ENCODE peak calls at places on chromosomes 6 and 20, in four cellular contexts. V is WTC11, J is K562, C is HepG2. Q is an unnamed sample.

GRCh38 chr6:74166849-74167248 is 470.8 kb downstream of the CD109 start:
- DNase-seq in V (no peak), J (no peak), C (no peak), Q (no peak)

GRCh38 chr20:25071722-25072121 is 10.2 kb downstream of the VSX1 start:
- DNase-seq in V (peak), J (no peak), C (peak), Q (no peak)

GRCh38 chr6:42742116-42742894 is 3.6 kb downstream of the TBCC start:
- DNase-seq in V (no peak), J (no peak), C (no peak), Q (no peak)

GRCh38 chr6:67210450-67210849 is 1424.6 kb upstream of the ADGRB3 start:
- DNase-seq in V (no peak), J (no peak), C (no peak), Q (no peak)

GRCh38 chr6:112195166-112195565 is 59.2 kb downstream of the LAMA4 start:
- DNase-seq in V (no peak), J (no peak), C (no peak), Q (no peak)

GRCh38 chr6:3592371-3592941 is 135.6 kb upstream of the SLC22A23 start:
- DNase-seq in V (no peak), J (peak), C (peak), Q (peak)

GRCh38 chr20:48586728-48587127 is 241.1 kb downstream of the PREX1 start:
- DNase-seq in V (no peak), J (no peak), C (no peak), Q (no peak)

GRCh38 chr6:49541936-49542335 is 8.5 kb upstream of the C6orf141 start:
- DNase-seq in V (no peak), J (no peak), C (no peak), Q (no peak)

GRCh38 chr6:34791164-34791841 is 580 bp upstream of the BLTP3A start:
- DNase-seq in V (peak), J (peak), C (peak), Q (no peak)

GRCh38 chr20:14521436-14521835 is 184.0 kb upstream of the FLRT3 start:
- DNase-seq in V (no peak), J (no peak), C (no peak), Q (no peak)

GRCh38 chr6:159595173-159595572 is 97.9 kb downstream of the SOD2 start:
- DNase-seq in V (no peak), J (no peak), C (no peak), Q (no peak)

GRCh38 chr6:84220809-84221409 is 6.5 kb downstream of the CEP162 start:
- DNase-seq in V (no peak), J (peak), C (no peak), Q (no peak)

GRCh38 chr20:10282930-10283556 is 64.4 kb downstream of the SNAP25 start:
- DNase-seq in V (no peak), J (no peak), C (no peak), Q (no peak)

GRCh38 chr6:160170018-160170680 is 48.5 kb downstream of the SLC22A1 start:
- DNase-seq in V (no peak), J (no peak), C (no peak), Q (no peak)

GRCh38 chr20:38840053-38840893 is 34.8 kb downstream of the PPP1R16B start:
- DNase-seq in V (no peak), J (peak), C (no peak), Q (no peak)

GRCh38 chr20:25274891-25275812 is 27.3 kb downstream of the PYGB start:
- DNase-seq in V (peak), J (no peak), C (no peak), Q (no peak)

GRCh38 chr6:50128420-50129005 is 78.8 kb upstream of the DEFB112 start:
- DNase-seq in V (no peak), J (peak), C (peak), Q (no peak)

GRCh38 chr6:169723991-169724553 is at the start of gene PHF10:
- DNase-seq in V (peak), J (peak), C (no peak), Q (peak)
- TF ChIP-seq ELF4 in V (no peak), J (no peak), C (no peak), Q (no peak)

GRCh38 chr6:149028767-149029405 is 282.1 kb downstream of the UST start:
- DNase-seq in V (no peak), J (peak), C (peak), Q (peak)

GRCh38 chr6:149032599-149033405 is 284.7 kb upstream of the TAB2 start:
- DNase-seq in V (no peak), J (no peak), C (peak), Q (peak)

GRCh38 chr6:149032318-149032598 is 285.3 kb upstream of the TAB2 start:
- DNase-seq in V (no peak), J (no peak), C (no peak), Q (no peak)

GRCh38 chr6:149033454-149034241 is 283.9 kb upstream of the TAB2 start:
- DNase-seq in V (no peak), J (no peak), C (no peak), Q (no peak)

DNA sequence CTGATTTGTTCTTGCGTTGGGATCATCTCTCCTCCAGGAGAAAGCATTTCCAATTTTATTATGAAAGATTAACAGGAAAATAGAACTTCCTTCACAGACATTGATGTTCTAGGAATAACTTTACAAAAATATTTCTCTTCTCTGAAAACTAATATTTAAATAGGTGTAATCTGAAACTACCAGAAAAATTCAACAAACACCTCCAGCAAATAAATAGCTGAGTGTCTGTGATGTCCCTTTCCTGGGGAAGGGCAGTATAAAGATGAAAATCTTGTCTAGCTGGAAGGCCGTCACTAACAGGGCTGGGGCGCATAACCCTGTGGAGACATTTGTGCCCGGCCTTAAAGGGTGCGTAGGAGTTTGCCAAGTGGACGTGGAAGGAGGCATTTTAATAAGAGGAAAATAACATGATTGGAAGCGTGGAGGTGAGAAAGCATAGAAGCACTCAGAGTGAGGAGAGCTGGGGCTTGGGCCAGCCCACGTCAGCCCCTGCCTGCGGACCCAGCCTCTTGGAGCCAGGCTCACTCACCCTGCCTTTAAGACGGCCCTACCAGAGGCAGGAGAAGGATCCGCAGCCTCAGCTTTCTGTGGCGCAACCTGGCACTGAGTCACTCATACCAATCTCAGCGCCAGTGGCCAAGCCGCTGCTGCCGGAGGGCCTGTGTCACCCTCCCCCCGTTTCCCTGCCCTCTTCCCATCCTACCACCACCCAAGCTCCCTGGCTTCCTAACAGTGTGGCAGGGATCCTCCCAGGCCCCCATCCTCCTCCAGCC is 284.9 kb downstream of the UST start:
- DNase-seq in V (no peak), J (no peak), C (peak), Q (no peak)
- TF ChIP-seq ELF4 in V (no peak), J (no peak), C (no peak), Q (no peak)

GRCh38 chr6:95593025-95593424 is 15.7 kb downstream of the MANEA start:
- DNase-seq in V (no peak), J (no peak), C (peak), Q (no peak)

GRCh38 chr6:95587989-95588388 is 10.7 kb downstream of the MANEA start:
- DNase-seq in V (no peak), J (no peak), C (no peak), Q (no peak)

GRCh38 chr6:95589067-95589466 is 11.7 kb downstream of the MANEA start:
- DNase-seq in V (no peak), J (no peak), C (no peak), Q (no peak)

GRCh38 chr6:95589826-95590570 is 12.7 kb downstream of the MANEA start:
- DNase-seq in V (no peak), J (no peak), C (no peak), Q (no peak)
- TF ChIP-seq ELF4 in V (no peak), J (no peak), C (no peak), Q (no peak)

GRCh38 chr20:53078761-53079482 is 106.8 kb downstream of the TSHZ2 start:
- DNase-seq in V (no peak), J (no peak), C (peak), Q (no peak)

GRCh38 chr20:53079483-53079810 is 107.3 kb downstream of the TSHZ2 start:
- DNase-seq in V (no peak), J (no peak), C (no peak), Q (no peak)

GRCh38 chr20:53079883-53080282 is 107.7 kb downstream of the TSHZ2 start:
- DNase-seq in V (no peak), J (no peak), C (peak), Q (no peak)

GRCh38 chr20:53074811-53075314 is 102.7 kb downstream of the TSHZ2 start:
- DNase-seq in V (no peak), J (no peak), C (no peak), Q (no peak)

DNA sequence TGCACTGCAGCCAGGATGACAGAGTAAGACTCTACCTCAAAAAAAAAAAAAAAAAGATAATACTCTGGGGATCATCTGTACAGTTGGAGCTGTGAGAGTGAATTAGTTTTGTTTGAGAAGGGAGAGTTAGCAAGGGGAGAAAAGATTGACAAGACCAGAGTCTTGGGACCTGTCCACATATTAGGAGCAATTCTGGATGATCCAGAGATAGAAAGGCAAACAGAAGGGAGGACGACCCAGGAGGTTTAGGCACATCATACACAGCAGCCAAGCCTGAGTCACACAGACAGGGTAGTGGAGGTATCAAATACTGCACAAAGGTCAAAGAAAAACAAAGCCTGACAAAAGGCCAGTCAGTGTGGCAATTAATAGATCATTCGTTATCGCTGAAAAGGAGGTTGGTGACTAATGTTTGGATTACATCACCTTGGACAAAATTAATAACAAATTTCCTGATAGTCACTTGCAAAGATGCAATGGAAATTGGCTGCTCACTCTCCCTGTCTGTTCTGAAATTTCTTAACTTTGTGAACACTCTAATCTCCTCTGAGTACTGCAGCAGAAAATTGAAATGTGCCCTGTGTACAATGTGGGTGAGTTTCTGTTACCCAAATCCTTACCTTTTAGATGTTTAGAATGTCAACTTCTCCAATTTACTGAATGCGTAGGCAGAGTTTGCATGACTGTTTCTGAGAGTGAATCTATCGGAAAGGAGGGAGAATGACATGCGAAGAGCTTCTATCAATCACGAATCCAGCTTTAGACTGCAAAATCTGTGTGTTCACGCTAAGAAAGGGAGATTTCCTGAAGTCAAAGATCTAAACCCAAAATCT is 105.4 kb downstream of the TSHZ2 start:
- DNase-seq in V (no peak), J (no peak), C (peak), Q (no peak)
- TF ChIP-seq ELF4 in V (no peak), J (no peak), C (no peak), Q (no peak)

GRCh38 chr6:101000334-101000733 is 119.2 kb upstream of the ASCC3 start:
- DNase-seq in V (no peak), J (no peak), C (no peak), Q (no peak)
- TF ChIP-seq ELF4 in V (no peak), J (no peak), C (no peak), Q (no peak)

GRCh38 chr20:44702776-44703175 is 12.4 kb upstream of the CCN5 start:
- DNase-seq in V (no peak), J (no peak), C (no peak), Q (no peak)
- TF ChIP-seq ELF4 in V (no peak), J (no peak), C (no peak), Q (no peak)

DNA sequence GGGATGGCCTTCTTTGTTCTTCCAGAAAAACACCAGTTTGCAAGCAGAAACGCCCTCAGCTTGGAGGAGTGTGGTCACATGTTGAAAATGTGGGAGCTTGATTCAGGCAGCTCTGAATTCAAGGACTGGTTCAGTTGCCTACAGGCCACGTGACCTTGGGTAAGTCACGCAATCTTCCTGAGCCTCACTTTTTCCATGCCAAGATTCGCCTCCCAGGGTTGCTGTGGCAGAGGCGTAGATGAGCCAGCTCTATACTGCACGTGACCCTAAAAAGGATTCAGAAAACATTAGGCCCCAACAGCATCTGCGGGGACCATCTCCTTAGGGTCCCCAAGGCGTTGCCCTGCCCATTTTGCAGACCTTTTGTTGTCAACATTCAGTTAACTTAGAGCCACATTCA is 112.0 kb upstream of the SNX9 start:
- DNase-seq in V (no peak), J (no peak), C (no peak), Q (no peak)
- TF ChIP-seq ELF4 in V (no peak), J (no peak), C (no peak), Q (no peak)

Q was measured in HEK293T.